ENCODE peak calls at places on chromosomes 2 and 18, in five cellular contexts. K is amniotic stem cell, S is hippocampal formation, M is Calu3, P is IMR-90. Q is an unnamed sample.

GRCh38 chr2:60394467-60394866 is 159.0 kb downstream of the BCL11A start:
- DNase-seq in P (peak; percentile 32), S (no peak), M (no peak), K (peak; percentile 12), Q (no peak)

GRCh38 chr2:191917430-191917881 is 70.6 kb upstream of the CAVIN2 start:
- DNase-seq in M (no peak), P (peak; percentile 31), K (no peak), S (no peak), Q (no peak)

GRCh38 chr2:113894156-113894743 is 4.4 kb downstream of the ACTR3 start:
- DNase-seq in P (peak; percentile 93), M (no peak), K (no peak), S (no peak), Q (no peak)

GRCh38 chr2:163878718-163879117 is 142.9 kb upstream of the FIGN start:
- DNase-seq in M (peak; percentile 28), S (no peak), K (no peak), P (peak; percentile 9), Q (no peak)

GRCh38 chr2:217151509-217152206 is 291.8 kb upstream of the TNP1 start:
- DNase-seq in K (no peak), S (no peak), P (no peak), M (no peak), Q (no peak)

GRCh38 chr2:169478339-169478738 is 955 bp upstream of the BBS5 start:
- DNase-seq in S (no peak), M (no peak), P (peak; percentile 58), K (no peak), Q (no peak)

GRCh38 chr2:141933226-141933625 is 197.6 kb downstream of the LRP1B start:
- DNase-seq in M (no peak), S (no peak), P (no peak), K (no peak), Q (no peak)

GRCh38 chr2:98063289-98063688 is 23.7 kb upstream of the VWA3B start:
- DNase-seq in S (no peak), K (no peak), M (no peak), P (no peak), Q (no peak)

GRCh38 chr2:214103199-214104001 is 307.5 kb upstream of the VWC2L start:
- DNase-seq in M (peak; percentile 67), P (peak; percentile 25), K (no peak), S (no peak), Q (no peak)

GRCh38 chr18:57951999-57952774 is 91.8 kb upstream of the NEDD4L start:
- DNase-seq in M (no peak), P (no peak), K (no peak), S (no peak), Q (no peak)

GRCh38 chr2:8839189-8839965 is 2.0 kb upstream of the KIDINS220 start:
- DNase-seq in S (no peak), K (no peak), P (no peak), M (no peak), Q (no peak)

GRCh38 chr2:181546086-181546485 is 88.9 kb downstream of the ITGA4 start:
- DNase-seq in S (no peak), P (peak; percentile 8), M (peak; percentile 3), K (no peak), Q (peak; percentile 3)

GRCh38 chr2:132721938-132722337 is 51.9 kb upstream of the LYPD1 start:
- DNase-seq in S (no peak), M (no peak), P (peak; percentile 29), K (no peak), Q (no peak)

GRCh38 chr18:79506191-79507075 is 110.7 kb downstream of the NFATC1 start:
- DNase-seq in S (no peak), M (no peak), P (no peak), K (no peak), Q (no peak)

GRCh38 chr18:36304723-36305122 is 7.2 kb downstream of the FHOD3 start:
- DNase-seq in K (no peak), M (no peak), P (no peak), S (no peak), Q (no peak)

GRCh38 chr2:222862915-222863544 is 2.2 kb downstream of the ACSL3 start:
- DNase-seq in K (no peak), P (no peak), M (no peak), S (no peak), Q (no peak)

GRCh38 chr2:41420219-41420618 is 627.6 kb upstream of the PKDCC start:
- DNase-seq in M (no peak), S (no peak), P (no peak), K (no peak), Q (no peak)

GRCh38 chr2:237358721-237359595 is 55.0 kb downstream of the COL6A3 start:
- DNase-seq in M (no peak), P (no peak), K (no peak), S (no peak), Q (no peak)

GRCh38 chr2:133304344-133304743 is 263.9 kb downstream of the NCKAP5 start:
- DNase-seq in K (no peak), M (no peak), S (no peak), P (no peak), Q (no peak)

GRCh38 chr2:118148809-118149208 is 60.5 kb downstream of the INSIG2 start:
- DNase-seq in S (no peak), P (no peak), M (no peak), K (no peak), Q (no peak)

GRCh38 chr2:191678437-191679110 is 638 bp downstream of the NABP1 start:
- DNase-seq in S (no peak), M (peak; percentile 62), K (no peak), P (no peak), Q (peak; percentile 35)

GRCh38 chr18:11872479-11873136 is 21.4 kb downstream of the CHMP1B start:
- DNase-seq in P (no peak), S (no peak), K (no peak), M (peak; percentile 50), Q (no peak)

GRCh38 chr2:58594175-58594574 is 353.1 kb upstream of the FANCL start:
- DNase-seq in K (no peak), M (peak; percentile 49), S (no peak), P (no peak), Q (no peak)

GRCh38 chr2:55026202-55026601 is 24.0 kb downstream of the RTN4 start:
- DNase-seq in S (no peak), P (peak; percentile 50), M (no peak), K (no peak), Q (no peak)

GRCh38 chr2:33903237-33903636 is 304.1 kb upstream of the FAM98A start:
- DNase-seq in M (no peak), K (no peak), P (no peak), S (no peak), Q (no peak)

GRCh38 chr2:145740302-145740701 is 1220.4 kb upstream of the ZEB2 start:
- DNase-seq in M (no peak), S (no peak), P (peak; percentile 68), K (no peak), Q (no peak)

GRCh38 chr2:113965644-113966043 is 75.8 kb downstream of the ACTR3 start:
- DNase-seq in P (peak; percentile 44), S (no peak), M (peak; percentile 60), K (no peak), Q (no peak)

GRCh38 chr2:166573393-166573792 is 79.3 kb upstream of the SCN7A start:
- DNase-seq in S (no peak), M (no peak), K (no peak), P (peak; percentile 77), Q (no peak)

GRCh38 chr2:11802782-11803191 is 56.4 kb downstream of the LPIN1 start:
- DNase-seq in K (no peak), S (no peak), M (no peak), P (peak; percentile 63), Q (no peak)

GRCh38 chr2:222058830-222059229 is 240.0 kb downstream of the PAX3 start:
- DNase-seq in S (no peak), K (no peak), P (no peak), M (no peak), Q (no peak)

GRCh38 chr2:216033403-216033802 is 20.1 kb upstream of the MREG start:
- DNase-seq in P (no peak), S (no peak), M (no peak), K (no peak), Q (no peak)